ENCODE peak calls at places on chromosomes 7 and 10, in six cellular contexts. One of them, this sample, is unnamed.

GRCh38 chr7:80428161-80429054 is 83.5 kb downstream of the GNAT3 start:
- DNase-seq in ELR: peak; percentile 65
- DNase-seq in psoas muscle: no peak
- DNase-seq in naive thymus-derived CD8-positive, alpha-beta T cell: no peak
- DNase-seq in Calu3: peak; percentile 13
- DNase-seq in fibroblast of lung: peak; percentile 82
- DNase-seq in this sample: no peak

GRCh38 chr7:101575731-101576130 is 53.4 kb downstream of the MYL10 start:
- DNase-seq in ELR: no peak
- DNase-seq in psoas muscle: no peak
- DNase-seq in naive thymus-derived CD8-positive, alpha-beta T cell: no peak
- DNase-seq in Calu3: no peak
- DNase-seq in fibroblast of lung: peak; percentile 11
- DNase-seq in this sample: no peak

GRCh38 chr10:103652599-103653281 is 159.2 kb downstream of the NEURL1 start:
- DNase-seq in ELR: no peak
- DNase-seq in psoas muscle: peak; percentile 72
- DNase-seq in naive thymus-derived CD8-positive, alpha-beta T cell: no peak
- DNase-seq in Calu3: no peak
- DNase-seq in fibroblast of lung: no peak
- DNase-seq in this sample: no peak

GRCh38 chr10:133474833-133475734 is 21.3 kb downstream of the SCART1 start:
- DNase-seq in ELR: no peak
- DNase-seq in psoas muscle: no peak
- DNase-seq in naive thymus-derived CD8-positive, alpha-beta T cell: no peak
- DNase-seq in Calu3: no peak
- DNase-seq in fibroblast of lung: no peak
- DNase-seq in this sample: peak; percentile 75

GRCh38 chr7:137816696-137817320 is 30.0 kb downstream of the DGKI start:
- DNase-seq in ELR: peak; percentile 45
- DNase-seq in psoas muscle: no peak
- DNase-seq in naive thymus-derived CD8-positive, alpha-beta T cell: no peak
- DNase-seq in Calu3: no peak
- DNase-seq in fibroblast of lung: peak; percentile 46
- DNase-seq in this sample: no peak

GRCh38 chr10:36534471-36535002 is 590.9 kb upstream of the ANKRD30A start:
- DNase-seq in ELR: peak; percentile 86
- DNase-seq in psoas muscle: no peak
- DNase-seq in naive thymus-derived CD8-positive, alpha-beta T cell: no peak
- DNase-seq in Calu3: no peak
- DNase-seq in fibroblast of lung: peak; percentile 37
- DNase-seq in this sample: no peak

GRCh38 chr10:124537166-124537725 is 75.6 kb downstream of the LHPP start:
- DNase-seq in ELR: no peak
- DNase-seq in psoas muscle: no peak
- DNase-seq in naive thymus-derived CD8-positive, alpha-beta T cell: no peak
- DNase-seq in Calu3: no peak
- DNase-seq in fibroblast of lung: no peak
- DNase-seq in this sample: no peak

GRCh38 chr10:98251399-98251798 is 16.6 kb downstream of the LOXL4 start:
- DNase-seq in ELR: no peak
- DNase-seq in psoas muscle: no peak
- DNase-seq in naive thymus-derived CD8-positive, alpha-beta T cell: no peak
- DNase-seq in Calu3: no peak
- DNase-seq in fibroblast of lung: no peak
- DNase-seq in this sample: no peak

GRCh38 chr10:61973169-61973568 is 71.7 kb downstream of the ARID5B start:
- DNase-seq in ELR: no peak
- DNase-seq in psoas muscle: no peak
- DNase-seq in naive thymus-derived CD8-positive, alpha-beta T cell: no peak
- DNase-seq in Calu3: no peak
- DNase-seq in fibroblast of lung: peak; percentile 18
- DNase-seq in this sample: no peak

GRCh38 chr7:26346611-26347200 is 55.0 kb downstream of the SNX10 start:
- DNase-seq in ELR: peak; percentile 59
- DNase-seq in psoas muscle: no peak
- DNase-seq in naive thymus-derived CD8-positive, alpha-beta T cell: no peak
- DNase-seq in Calu3: peak; percentile 53
- DNase-seq in fibroblast of lung: no peak
- DNase-seq in this sample: no peak

GRCh38 chr7:131524699-131525098 is 31.7 kb downstream of the PODXL start:
- DNase-seq in ELR: no peak
- DNase-seq in psoas muscle: no peak
- DNase-seq in naive thymus-derived CD8-positive, alpha-beta T cell: no peak
- DNase-seq in Calu3: no peak
- DNase-seq in fibroblast of lung: no peak
- DNase-seq in this sample: no peak